ENCODE peak calls at places on chromosomes 13 and 19, in six cellular contexts. T, S, U, J, V and Q are unnamed samples.

GRCh38 chr13:112442483-112443090 is 66.4 kb downstream of the SPACA7 start:
- DNase-seq in T (no peak), S (no peak), J (no peak), V (no peak), U (no peak), Q (peak; percentile 24)

GRCh38 chr13:35961002-35961401 is 170.2 kb downstream of the DCLK1 start:
- DNase-seq in J (no peak), T (no peak), U (no peak), S (no peak), V (no peak), Q (no peak)

GRCh38 chr13:53151692-53152421 is 123.2 kb downstream of the OLFM4 start:
- DNase-seq in U (peak; percentile 50), J (peak; percentile 32), T (peak; percentile 71), S (peak; percentile 27), V (peak; percentile 43), Q (peak; percentile 87)

GRCh38 chr19:8259142-8259921 is 48.8 kb downstream of the CD320 start:
- DNase-seq in V (no peak), T (no peak), S (no peak), U (no peak), J (no peak), Q (no peak)

GRCh38 chr13:39536274-39536673 is 66.7 kb downstream of the LHFPL6 start:
- DNase-seq in J (no peak), S (no peak), U (no peak), V (no peak), T (no peak), Q (no peak)

GRCh38 chr13:91381371-91381770 is 17.1 kb upstream of the GPC5 start:
- DNase-seq in V (no peak), T (no peak), S (no peak), U (no peak), J (no peak), Q (no peak)

GRCh38 chr19:49533551-49534488 is 6.0 kb downstream of the RCN3 start:
- DNase-seq in U (peak; percentile 86), T (peak; percentile 82), S (no peak), V (no peak), J (peak; percentile 19), Q (peak; percentile 83)

GRCh38 chr13:98482476-98483444 is 94.1 kb downstream of the STK24 start:
- DNase-seq in U (no peak), T (no peak), J (no peak), V (no peak), S (no peak), Q (peak; percentile 46)

GRCh38 chr19:32350492-32350891 is 5.1 kb downstream of the ZNF507 start:
- DNase-seq in J (no peak), S (no peak), U (no peak), T (no peak), V (peak; percentile 84), Q (no peak)

GRCh38 chr19:13302521-13303270 is 152.5 kb downstream of the IER2 start:
- DNase-seq in T (no peak), J (no peak), V (no peak), U (no peak), S (no peak), Q (peak; percentile 26)

GRCh38 chr19:53872762-53873161 is 5.1 kb downstream of the MYADM start:
- DNase-seq in S (no peak), T (no peak), V (no peak), U (no peak), J (no peak), Q (no peak)

GRCh38 chr19:41801682-41802317 is 5.4 kb downstream of the CEACAM3 start:
- DNase-seq in T (no peak), U (no peak), V (no peak), J (no peak), S (no peak), Q (no peak)

DNA sequence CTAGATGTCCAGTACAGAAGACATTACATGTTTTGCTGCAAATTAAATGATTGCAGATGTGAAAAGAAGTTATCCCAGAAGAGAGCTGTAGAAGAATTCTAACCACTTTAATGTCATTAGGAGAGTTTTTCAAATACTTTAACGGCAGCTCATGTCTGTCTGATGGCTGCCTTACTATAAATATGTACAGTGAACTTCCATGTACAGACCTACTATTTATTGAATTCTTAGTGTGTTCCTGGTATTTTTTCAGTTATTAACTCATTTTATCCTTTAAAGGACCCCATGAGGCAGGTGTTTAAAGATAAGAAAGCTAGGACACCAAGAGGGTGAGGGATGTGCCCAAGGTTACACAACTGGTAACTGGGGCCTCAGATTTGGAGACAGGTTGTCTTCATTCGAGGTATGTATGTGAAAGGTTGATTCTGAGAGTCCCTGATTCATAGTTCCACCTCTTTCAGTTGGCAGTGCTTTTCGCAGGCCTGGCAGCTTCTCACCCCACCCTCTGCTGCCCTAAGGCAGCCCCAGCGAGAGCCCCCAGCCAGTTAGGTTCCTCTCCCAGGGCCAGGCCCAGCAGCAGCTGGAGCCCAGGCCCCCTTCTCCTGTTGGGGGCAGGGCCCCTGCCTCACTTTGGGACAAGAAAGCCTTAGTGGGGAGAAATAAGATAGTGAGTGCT is 67.9 kb upstream of the TEX29 start:
- DNase-seq in U (no peak), J (no peak), T (no peak), V (no peak), S (no peak), Q (no peak)
- TF ChIP-seq CREB1 in U (no peak), J (no peak), T (no peak), V (no peak), S (no peak), Q (no peak)

GRCh38 chr19:18014197-18014596 is 6.2 kb downstream of the ARRDC2 start:
- DNase-seq in T (no peak), V (no peak), J (no peak), U (peak; percentile 5), S (no peak), Q (no peak)
- TF ChIP-seq CREB1 in T (no peak), V (no peak), J (no peak), U (no peak), S (no peak), Q (no peak)

DNA sequence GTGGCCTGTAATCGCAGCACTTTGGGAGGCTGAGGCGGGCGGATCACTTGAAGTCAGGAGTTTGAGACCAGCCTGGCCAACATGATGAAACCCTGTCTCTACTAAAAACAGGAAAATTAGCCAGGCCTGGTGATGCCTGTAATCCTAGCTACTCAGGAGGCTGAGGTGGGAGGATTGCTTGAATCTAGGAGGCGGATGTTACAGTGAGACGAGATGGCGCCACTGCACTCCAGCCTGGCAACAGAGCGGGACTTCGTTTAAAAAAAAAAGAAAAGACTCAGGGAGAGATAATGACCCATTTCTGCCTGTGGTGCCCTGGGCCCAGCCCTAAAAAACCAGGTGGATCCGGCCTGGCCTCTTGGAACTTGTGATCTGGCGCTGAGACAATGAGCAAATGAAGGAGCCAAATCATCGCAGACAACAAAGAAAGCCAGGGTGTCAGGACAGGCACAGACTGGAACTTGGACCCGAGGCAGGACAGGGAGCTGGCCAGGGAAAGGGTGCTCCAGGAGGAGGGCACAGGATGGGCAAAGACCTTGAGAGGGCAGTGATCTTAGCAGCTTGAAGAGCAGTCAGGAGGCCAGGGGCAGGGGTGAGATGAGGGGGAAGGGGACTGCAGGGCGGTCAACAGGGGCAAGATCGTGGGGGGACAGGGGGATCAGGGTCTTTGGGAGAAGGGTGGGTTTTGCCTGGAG is 963 bp upstream of the JAK3 start:
- DNase-seq in T (no peak), V (no peak), S (no peak), U (no peak), J (no peak), Q (no peak)
- TF ChIP-seq CREB1 in T (no peak), V (no peak), S (no peak), U (no peak), J (no peak), Q (no peak)

GRCh38 chr13:44669534-44669933 is 93.4 kb upstream of the TSC22D1 start:
- DNase-seq in J (no peak), U (no peak), S (no peak), T (no peak), V (no peak), Q (no peak)

GRCh38 chr13:44664308-44664707 is 88.2 kb upstream of the TSC22D1 start:
- DNase-seq in J (no peak), V (no peak), T (no peak), S (no peak), U (no peak), Q (peak; percentile 28)

GRCh38 chr13:44667950-44668349 is 91.8 kb upstream of the TSC22D1 start:
- DNase-seq in S (no peak), J (no peak), U (no peak), V (no peak), T (no peak), Q (no peak)

DNA sequence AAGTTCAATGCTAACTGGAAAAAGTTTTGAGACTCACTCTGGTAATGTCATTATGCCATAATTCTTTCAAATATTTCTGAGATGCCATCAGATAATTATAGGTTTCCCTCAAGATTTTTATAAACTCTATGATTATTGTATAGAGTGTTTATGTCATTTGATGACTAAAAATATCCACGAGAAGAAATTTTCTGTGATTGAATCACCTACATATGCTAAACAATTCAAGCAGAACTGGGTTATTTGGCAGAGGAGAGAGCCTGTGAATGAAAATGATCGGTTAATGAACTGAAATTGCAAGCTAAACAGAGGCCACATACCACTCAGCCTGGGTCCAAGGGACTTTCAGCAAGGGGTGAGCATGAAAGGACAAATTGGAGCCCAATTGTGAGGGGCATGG is 92.6 kb upstream of the TSC22D1 start:
- DNase-seq in J (no peak), V (no peak), S (no peak), U (no peak), T (no peak), Q (no peak)
- TF ChIP-seq CREB1 in J (no peak), V (no peak), S (no peak), U (no peak), T (no peak), Q (no peak)

GRCh38 chr19:2478324-2478755 is 2.4 kb downstream of the GADD45B start:
- DNase-seq in T (no peak), U (no peak), J (no peak), S (no peak), V (no peak), Q (peak; percentile 78)
- TF ChIP-seq CREB1 in T (no peak), U (no peak), J (peak; percentile 5), S (no peak), V (no peak), Q (no peak)

DNA sequence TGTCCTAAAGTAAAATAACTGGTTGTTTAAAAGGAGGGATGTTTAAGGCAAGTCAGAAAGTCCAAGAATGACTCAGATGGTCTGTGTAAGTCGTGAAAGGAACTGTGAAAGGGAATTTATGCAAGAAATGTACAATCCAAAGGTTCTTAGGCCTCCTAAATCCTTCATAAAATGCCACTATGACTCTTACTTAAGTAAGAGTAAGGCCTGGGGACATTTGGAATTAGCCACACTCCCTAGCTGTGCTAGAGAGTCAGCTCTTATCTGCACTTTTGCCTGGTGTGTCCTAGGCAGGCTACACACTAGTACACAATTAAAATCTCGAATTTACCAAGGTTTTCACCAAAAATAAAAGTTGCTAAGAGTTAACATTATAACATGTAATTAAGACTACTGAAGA is 686.9 kb downstream of the UQCRFS1 start:
- DNase-seq in T (no peak), U (no peak), S (no peak), J (no peak), V (no peak), Q (no peak)
- TF ChIP-seq CREB1 in T (no peak), U (no peak), S (no peak), J (no peak), V (no peak), Q (no peak)

GRCh38 chr19:29889702-29890101 is 52.3 kb upstream of the URI1 start:
- DNase-seq in U (no peak), V (no peak), T (no peak), J (no peak), S (no peak), Q (no peak)
- TF ChIP-seq CREB1 in U (no peak), V (no peak), T (no peak), J (no peak), S (no peak), Q (no peak)